ENCODE peak calls at places on chromosome 9, in seven cellular contexts. C is IMR-90, N is mesenchymal stem cell, P is mesendoderm, M is H1, Z is H9, J is trophoblast cell. A is an unnamed sample.
A peak's percentile ranks its signal among the peaks of the same experiment; 100 is the strongest.

GRCh38 chr9:121728916-121729315 is 77.5 kb downstream of the DAB2IP start:
- DNase-seq in C (no peak), N (no peak), P (no peak), M (no peak), Z (no peak), J (peak; percentile 52), A (no peak)

GRCh38 chr9:136661641-136662325 is 933 bp upstream of the EGFL7 start:
- DNase-seq in C (no peak), N (no peak), P (no peak), M (peak; percentile 41), Z (no peak), J (no peak), A (no peak)

GRCh38 chr9:114894801-114895433 is 35.5 kb downstream of the TNFSF8 start:
- DNase-seq in C (peak; percentile 99), N (peak; percentile 99), P (peak; percentile 99), M (no peak), Z (peak; percentile 34), J (peak; percentile 57), A (no peak)

GRCh38 chr9:124783830-124784229 is 6.9 kb downstream of the OLFML2A start:
- DNase-seq in C (no peak), N (no peak), P (no peak), M (peak; percentile 26), Z (no peak), J (no peak), A (no peak)

GRCh38 chr9:131994364-131995110 is 85.1 kb downstream of the MED27 start:
- DNase-seq in C (no peak), N (no peak), P (no peak), M (no peak), Z (no peak), J (no peak), A (no peak)

GRCh38 chr9:76116913-76117312 is 226.4 kb downstream of the PCSK5 start:
- DNase-seq in C (no peak), N (no peak), P (no peak), M (no peak), Z (no peak), J (peak; percentile 35), A (no peak)

GRCh38 chr9:136372561-136373299 is 739 bp downstream of the CARD9 start:
- DNase-seq in C (peak; percentile 86), N (peak; percentile 83), P (peak; percentile 60), M (no peak), Z (peak; percentile 53), J (peak; percentile 77), A (no peak)

GRCh38 chr9:113531919-113532808 is 68.6 kb downstream of the RGS3 start:
- DNase-seq in C (no peak), N (no peak), P (no peak), M (no peak), Z (no peak), J (no peak), A (no peak)

GRCh38 chr9:99588747-99589146 is 232.9 kb upstream of the NR4A3 start:
- DNase-seq in C (no peak), N (no peak), P (no peak), M (no peak), Z (no peak), J (no peak), A (no peak)

GRCh38 chr9:2602704-2603116 is 18.9 kb upstream of the VLDLR start:
- DNase-seq in C (peak; percentile 23), N (no peak), P (no peak), M (no peak), Z (no peak), J (peak; percentile 26), A (no peak)

GRCh38 chr9:37917801-37918664 is 14.1 kb upstream of the SLC25A51 start:
- DNase-seq in C (no peak), N (no peak), P (no peak), M (no peak), Z (no peak), J (no peak), A (no peak)

GRCh38 chr9:117869287-117869686 is 165.1 kb downstream of the TLR4 start:
- DNase-seq in C (no peak), N (no peak), P (peak; percentile 3), M (no peak), Z (no peak), J (no peak), A (no peak)

GRCh38 chr9:14075218-14075617 is 238.7 kb downstream of the NFIB start:
- DNase-seq in C (no peak), N (no peak), P (no peak), M (no peak), Z (no peak), J (no peak), A (no peak)

GRCh38 chr9:21970800-21971620 is 23.2 kb downstream of the CDKN2A start:
- DNase-seq in C (no peak), N (no peak), P (peak; percentile 29), M (peak; percentile 64), Z (peak; percentile 40), J (no peak), A (peak; percentile 38)

GRCh38 chr9:136339173-136339957 is 12.0 kb downstream of the GPSM1 start:
- DNase-seq in C (peak; percentile 53), N (peak; percentile 60), P (peak; percentile 79), M (peak; percentile 89), Z (peak; percentile 78), J (peak; percentile 67), A (peak; percentile 68)

GRCh38 chr9:112378441-112379176 is 1.3 kb upstream of the HSDL2 start:
- DNase-seq in C (no peak), N (peak; percentile 33), P (peak; percentile 75), M (no peak), Z (peak; percentile 36), J (no peak), A (no peak)

GRCh38 chr9:136854842-136855460 is 2.8 kb downstream of the MAMDC4 start:
- DNase-seq in C (no peak), N (no peak), P (no peak), M (peak; percentile 52), Z (no peak), J (no peak), A (no peak)

GRCh38 chr9:19650292-19650691 is 138.5 kb downstream of the SLC24A2 start:
- DNase-seq in C (no peak), N (no peak), P (peak; percentile 60), M (no peak), Z (no peak), J (no peak), A (no peak)

GRCh38 chr9:124296094-124296493 is 38.3 kb downstream of the NEK6 start:
- DNase-seq in C (no peak), N (no peak), P (no peak), M (no peak), Z (no peak), J (no peak), A (no peak)

GRCh38 chr9:16152276-16153065 is 599.6 kb downstream of the CCDC171 start:
- DNase-seq in C (no peak), N (no peak), P (no peak), M (no peak), Z (no peak), J (no peak), A (no peak)

GRCh38 chr9:71592400-71592799 is 175.9 kb downstream of the CEMIP2 start:
- DNase-seq in C (peak; percentile 3), N (no peak), P (no peak), M (no peak), Z (no peak), J (no peak), A (no peak)

GRCh38 chr9:84485539-84485938 is 145.0 kb upstream of the SLC28A3 start:
- DNase-seq in C (no peak), N (no peak), P (no peak), M (no peak), Z (no peak), J (no peak), A (no peak)

DNA sequence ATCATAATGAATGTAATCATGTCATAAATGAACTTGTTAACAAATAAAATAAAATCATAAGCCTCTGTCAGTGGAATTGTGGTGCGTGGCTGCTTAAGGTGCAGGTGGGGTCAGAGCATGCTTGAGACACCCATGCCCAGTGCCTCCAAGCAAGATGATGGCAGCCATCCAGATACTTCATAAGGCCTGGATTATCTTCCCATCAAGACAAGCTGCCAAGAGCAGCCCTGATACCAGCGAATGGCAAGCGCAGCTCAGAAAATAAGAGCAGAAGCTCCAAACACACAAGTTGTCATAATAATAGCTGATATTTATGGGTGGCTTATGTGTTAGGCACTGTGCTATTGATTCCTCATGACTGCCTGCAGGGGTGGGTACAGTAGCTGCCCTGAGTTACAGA is 21.8 kb upstream of the LMX1B start:
- DNase-seq in C (no peak), N (no peak), P (no peak), M (no peak), Z (no peak), J (no peak), A (no peak)
- H3K23ac ChIP-seq in C (no peak overlapping the region), N (no peak overlapping the region), P (no peak overlapping the region), M (no peak overlapping the region), Z (no peak overlapping the region), J (no peak overlapping the region), A (no peak overlapping the region)

GRCh38 chr9:108535526-108535925 is 320.3 kb downstream of the ACTL7B start:
- DNase-seq in C (no peak), N (no peak), P (peak; percentile 31), M (no peak), Z (peak; percentile 38), J (no peak), A (no peak)

GRCh38 chr9:108537756-108538155 is 318.0 kb downstream of the ACTL7B start:
- DNase-seq in C (peak; percentile 16), N (no peak), P (no peak), M (no peak), Z (no peak), J (no peak), A (no peak)

GRCh38 chr9:108534741-108535140 is 321.0 kb downstream of the ACTL7B start:
- DNase-seq in C (peak; percentile 88), N (peak; percentile 71), P (no peak), M (no peak), Z (no peak), J (no peak), A (no peak)

GRCh38 chr9:108536836-108537601 is 318.8 kb downstream of the ACTL7B start:
- DNase-seq in C (peak; percentile 18), N (no peak), P (no peak), M (no peak), Z (no peak), J (no peak), A (no peak)
- H3K79me1 ChIP-seq in C (no peaks in the 10 kb centered on the region), N (no peaks in the 10 kb centered on the region), P (no peaks in the 10 kb centered on the region), M (no peaks in the 10 kb centered on the region), Z (no peaks in the 10 kb centered on the region), J (no peaks in the 10 kb centered on the region), A (no peaks in the 10 kb centered on the region)

DNA sequence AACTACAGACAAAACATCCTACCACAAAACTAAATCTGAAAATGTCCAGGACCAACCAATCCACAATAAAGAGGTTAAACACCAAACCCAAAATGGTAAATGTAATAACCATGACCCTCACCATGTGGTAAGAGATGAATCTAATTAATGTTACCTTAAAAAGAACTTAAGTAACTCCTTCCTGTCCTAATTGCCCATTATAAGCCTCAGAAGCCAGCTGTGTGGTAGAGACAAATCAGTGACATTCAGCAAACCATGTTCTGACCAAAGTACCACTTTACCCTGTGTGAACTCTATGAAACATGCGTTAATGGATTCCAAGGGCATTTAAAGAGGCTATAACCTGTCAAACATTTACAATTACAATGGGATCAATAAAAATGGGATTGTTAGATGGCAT is 25.0 kb downstream of the LPAR1 start:
- DNase-seq in C (no peak), N (no peak), P (no peak), M (no peak), Z (no peak), J (no peak), A (no peak)
- H2AK5ac ChIP-seq in C (no peak overlapping the region), N (no peak overlapping the region), P (no peak overlapping the region), M (no peak overlapping the region), Z (no peak overlapping the region), J (no peak overlapping the region), A (no peak overlapping the region)

DNA sequence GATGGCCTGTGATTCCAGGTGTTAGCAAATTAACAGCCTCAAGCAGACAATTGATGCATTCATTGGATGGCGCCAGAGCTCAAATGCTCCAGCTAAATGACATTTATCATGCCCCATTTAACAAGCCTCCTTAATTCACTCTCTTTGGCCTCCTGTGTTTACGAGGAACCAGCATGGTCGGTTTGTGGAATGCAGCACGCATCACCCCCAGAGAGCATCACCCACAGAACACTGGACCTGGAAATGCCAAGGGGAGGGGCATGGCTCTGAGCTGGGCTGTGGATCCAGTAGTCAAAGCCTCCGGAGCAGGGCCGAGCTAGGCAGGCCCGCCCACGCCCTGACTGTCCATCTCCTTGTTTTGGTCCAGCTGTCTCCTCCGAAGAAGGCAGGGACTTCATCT is 434.0 kb downstream of the GADD45G start:
- DNase-seq in C (no peak), N (no peak), P (no peak), M (peak; percentile 41), Z (no peak), J (no peak), A (peak; percentile 40)
- H3K23ac ChIP-seq in C (no peak overlapping the region), N (no peak overlapping the region), P (no peak overlapping the region), M (no peak overlapping the region), Z (no peak overlapping the region), J (no peak overlapping the region), A (no peak overlapping the region)

A was measured in neuronal stem cell.